ENCODE peak calls at places on chromosome 21, in five cellular contexts. F is SK-N-SH, I is GM12878, K is K562, R is HepG2. Y is an unnamed sample.

GRCh38 chr21:46667191-46667734 is 31.8 kb downstream of the PRMT2 start:
- DNase-seq in F (peak), I (no peak), K (no peak), R (peak), Y (no peak)

GRCh38 chr21:31363720-31364119 is 19.7 kb upstream of the TIAM1 start:
- DNase-seq in F (no peak), I (no peak), K (no peak), R (no peak), Y (no peak)

GRCh38 chr21:33020558-33021100 is 5.1 kb upstream of the OLIG2 start:
- DNase-seq in F (peak), I (no peak), K (no peak), R (no peak), Y (no peak)

GRCh38 chr21:42806489-42807140 is 72.7 kb downstream of the WDR4 start:
- DNase-seq in F (no peak), I (no peak), K (no peak), R (no peak), Y (peak)

GRCh38 chr21:33943293-33943692 is 27.7 kb upstream of the ATP5PO start:
- DNase-seq in F (no peak), I (no peak), K (no peak), R (no peak), Y (no peak)

GRCh38 chr21:28324690-28325089 is 668.0 kb downstream of the LTN1 start:
- DNase-seq in F (no peak), I (no peak), K (no peak), R (no peak), Y (no peak)

GRCh38 chr21:15543473-15543872 is 186.3 kb upstream of the USP25 start:
- DNase-seq in F (no peak), I (no peak), K (no peak), R (peak), Y (no peak)

GRCh38 chr21:32468567-32469175 is 56.2 kb downstream of the EVA1C start:
- DNase-seq in F (no peak), I (no peak), K (no peak), R (no peak), Y (no peak)

GRCh38 chr21:19731251-19731650 is 1267.0 kb upstream of the NCAM2 start:
- DNase-seq in F (no peak), I (no peak), K (no peak), R (no peak), Y (no peak)

GRCh38 chr21:32772281-32773047 is 909 bp upstream of the PAXBP1 start:
- DNase-seq in F (peak), I (peak), K (peak), R (no peak), Y (no peak)

GRCh38 chr21:15051652-15052554 is 12.9 kb downstream of the NRIP1 start:
- DNase-seq in F (no peak), I (no peak), K (no peak), R (no peak), Y (no peak)

GRCh38 chr21:41370840-41371697 is 9.2 kb downstream of the MX2 start:
- DNase-seq in F (no peak), I (no peak), K (no peak), R (no peak), Y (no peak)

GRCh38 chr21:29477941-29478340 is 179.2 kb downstream of the BACH1 start:
- DNase-seq in F (no peak), I (no peak), K (no peak), R (no peak), Y (no peak)

GRCh38 chr21:32520885-32521735 is 64.2 kb downstream of the TCP10L start:
- DNase-seq in F (peak), I (no peak), K (no peak), R (no peak), Y (no peak)

GRCh38 chr21:34630536-34631143 is 15.7 kb upstream of the RCAN1 start:
- DNase-seq in F (peak), I (peak), K (peak), R (peak), Y (no peak)

GRCh38 chr21:39364949-39365348 is 16.1 kb upstream of the HMGN1 start:
- DNase-seq in F (no peak), I (no peak), K (no peak), R (no peak), Y (no peak)
- TF ChIP-seq YY1 in F (no peak), I (no peak), K (no peak), R (no peak), Y (no peak)

GRCh38 chr21:17674106-17674505 is 61.4 kb upstream of the BTG3 start:
- DNase-seq in F (no peak), I (no peak), K (no peak), R (no peak), Y (no peak)

GRCh38 chr21:17682924-17683323 is 70.2 kb upstream of the BTG3 start:
- DNase-seq in F (no peak), I (no peak), K (no peak), R (no peak), Y (no peak)

GRCh38 chr21:17673261-17674020 is 60.7 kb upstream of the BTG3 start:
- DNase-seq in F (no peak), I (no peak), K (no peak), R (no peak), Y (no peak)

DNA sequence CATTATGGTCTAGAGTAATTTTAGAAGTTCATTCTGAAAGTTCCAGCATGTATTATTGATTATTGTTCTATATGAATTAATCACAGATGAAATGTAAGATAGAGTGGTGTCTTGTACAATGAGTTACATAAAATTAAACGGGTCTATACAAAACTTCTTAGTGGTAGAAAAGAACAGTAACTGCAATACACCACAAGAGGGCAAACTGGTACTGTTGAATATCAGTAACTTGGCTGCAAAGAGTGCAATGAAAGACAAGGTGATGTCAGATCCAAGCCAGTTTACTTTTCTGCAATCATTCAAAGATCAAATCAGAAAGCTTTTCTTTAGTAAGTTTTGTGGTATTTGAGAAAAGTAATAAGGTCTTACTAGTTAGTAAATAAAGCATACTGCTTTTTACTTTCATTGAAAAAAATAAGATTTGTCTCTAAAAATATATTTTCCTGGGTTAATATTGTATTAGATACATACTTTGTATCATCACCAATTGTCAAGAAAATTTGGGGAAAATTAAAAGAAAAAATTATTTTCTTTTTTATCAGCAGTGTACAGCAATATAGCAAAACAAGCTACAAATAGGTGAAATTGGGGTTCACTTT is 66.4 kb upstream of the BTG3 start:
- DNase-seq in F (peak), I (peak), K (peak), R (peak), Y (no peak)
- TF ChIP-seq GABPA in F (no peak), I (no peak), K (no peak), R (no peak), Y (no peak)

GRCh38 chr21:45289134-45289533 is 1.4 kb upstream of the POFUT2 start:
- DNase-seq in F (no peak), I (no peak), K (no peak), R (no peak), Y (no peak)

GRCh38 chr21:45289655-45290515 is 2.2 kb upstream of the POFUT2 start:
- DNase-seq in F (peak), I (no peak), K (no peak), R (no peak), Y (peak)

GRCh38 chr21:45286671-45287437 is 841 bp downstream of the POFUT2 start:
- DNase-seq in F (peak), I (no peak), K (peak), R (no peak), Y (peak)

GRCh38 chr21:45288441-45288841 is 746 bp upstream of the POFUT2 start:
- DNase-seq in F (no peak), I (no peak), K (no peak), R (no peak), Y (no peak)

GRCh38 chr21:45287438-45288391 is at the start of gene POFUT2:
- DNase-seq in F (peak), I (peak), K (peak), R (peak), Y (peak)
- TF ChIP-seq YY1 in F (peak), I (peak), K (no peak), R (peak), Y (peak)

GRCh38 chr21:43986544-43987451 is 25.3 kb upstream of the TRAPPC10 start:
- DNase-seq in F (peak), I (no peak), K (no peak), R (no peak), Y (no peak)
- TF ChIP-seq GABPA in F (no peak), I (no peak), K (no peak), R (no peak), Y (no peak)

GRCh38 chr21:45300786-45301520 is 13.3 kb upstream of the POFUT2 start:
- DNase-seq in F (no peak), I (no peak), K (no peak), R (no peak), Y (no peak)
- TF ChIP-seq YY1 in F (no peak), I (no peak), K (no peak), R (no peak), Y (no peak)

GRCh38 chr21:44867464-44867863 is 6.0 kb downstream of the PTTG1IP start:
- DNase-seq in F (no peak), I (no peak), K (no peak), R (no peak), Y (no peak)

GRCh38 chr21:44869860-44870747 is 3.4 kb downstream of the PTTG1IP start:
- DNase-seq in F (no peak), I (no peak), K (no peak), R (peak), Y (no peak)

GRCh38 chr21:44866780-44867179 is 6.7 kb downstream of the PTTG1IP start:
- DNase-seq in F (no peak), I (no peak), K (no peak), R (peak), Y (no peak)

GRCh38 chr21:44867999-44868700 is 5.3 kb downstream of the PTTG1IP start:
- DNase-seq in F (no peak), I (no peak), K (no peak), R (no peak), Y (no peak)

DNA sequence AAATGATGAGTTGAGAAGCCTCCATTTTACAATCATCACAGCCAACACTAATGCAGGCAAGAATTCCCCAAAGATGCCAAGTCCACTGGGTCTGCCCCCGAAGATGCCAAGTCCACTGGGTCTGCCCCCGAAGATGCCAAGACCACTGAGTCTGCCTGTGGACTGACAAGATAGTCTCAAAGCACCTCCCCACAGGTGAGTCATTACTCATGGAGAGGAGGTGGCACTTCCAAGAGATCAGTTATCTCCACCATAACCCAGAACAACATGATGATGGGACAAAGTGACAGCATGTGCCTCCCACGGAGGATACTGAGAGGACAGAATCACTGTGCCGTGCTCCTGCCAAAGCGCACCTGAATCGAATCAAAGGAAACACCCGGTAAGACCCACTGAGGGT is 4.8 kb downstream of the PTTG1IP start:
- DNase-seq in F (no peak), I (no peak), K (no peak), R (no peak), Y (no peak)
- TF ChIP-seq GABPA in F (no peak), I (no peak), K (no peak), R (no peak), Y (no peak)

DNA sequence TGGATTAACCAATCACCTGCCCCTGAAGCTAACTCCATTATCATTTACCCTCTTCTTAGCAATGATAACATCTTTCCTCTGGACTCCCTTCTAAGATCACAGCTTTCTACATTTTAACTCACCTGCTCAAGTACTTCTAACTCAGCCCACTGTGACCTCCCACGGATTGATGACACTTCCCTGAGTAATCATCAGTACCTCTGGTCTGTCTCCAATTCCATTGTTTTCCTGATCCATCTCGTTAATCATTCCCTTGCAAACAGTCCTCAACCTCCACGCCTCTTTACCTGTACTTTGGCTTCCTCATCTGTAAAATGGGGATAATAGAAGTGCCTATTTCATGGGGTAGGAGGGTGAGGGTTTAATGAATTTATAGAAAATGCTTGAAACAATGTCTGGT is 195.3 kb upstream of the APP start:
- DNase-seq in F (no peak), I (no peak), K (no peak), R (no peak), Y (no peak)
- TF ChIP-seq YY1 in F (no peak), I (no peak), K (no peak), R (no peak), Y (no peak)

GRCh38 chr21:35825954-35826353 is 234.4 kb downstream of the SETD4 start:
- DNase-seq in F (no peak), I (no peak), K (no peak), R (no peak), Y (no peak)
- TF ChIP-seq GABPA in F (no peak), I (no peak), K (no peak), R (no peak), Y (no peak)

GRCh38 chr21:23812485-23812884 is 1794.8 kb downstream of the MRPL39 start:
- DNase-seq in F (no peak), I (no peak), K (no peak), R (no peak), Y (no peak)
- TF ChIP-seq YY1 in F (no peak), I (no peak), K (no peak), R (no peak), Y (no peak)